ENCODE peak calls at places on chromosomes 5 and 9, in six cellular contexts. J is OCI-LY7, L is GM23338, A is body of pancreas, H is kidney, B is osteoblast. E is an unnamed sample.

GRCh38 chr5:173622639-173623038 is 6.2 kb upstream of the BOD1 start:
- DNase-seq in J (no peak), L (no peak), A (no peak), H (no peak), B (no peak), E (no peak)

GRCh38 chr9:101711330-101711941 is 27.0 kb downstream of the GRIN3A start:
- DNase-seq in J (peak), L (peak), A (no peak), H (no peak), B (no peak), E (no peak)

GRCh38 chr9:16180546-16180945 is 627.7 kb downstream of the CCDC171 start:
- DNase-seq in J (no peak), L (no peak), A (no peak), H (no peak), B (no peak), E (peak)

GRCh38 chr5:139636975-139637408 is 11.2 kb upstream of the CXXC5 start:
- DNase-seq in J (no peak), L (no peak), A (no peak), H (no peak), B (peak), E (peak)

GRCh38 chr9:107638922-107639321 is 149.4 kb upstream of the KLF4 start:
- DNase-seq in J (peak), L (no peak), A (peak), H (peak), B (peak), E (peak)

GRCh38 chr5:154829589-154830218 is 20.7 kb downstream of the FAXDC2 start:
- DNase-seq in J (no peak), L (no peak), A (no peak), H (no peak), B (no peak), E (no peak)

GRCh38 chr5:86579502-86579901 is 38.2 kb upstream of the COX7C start:
- DNase-seq in J (no peak), L (no peak), A (no peak), H (no peak), B (no peak), E (no peak)

GRCh38 chr5:80591352-80591751 is 21.3 kb upstream of the ANKRD34B start:
- DNase-seq in J (no peak), L (no peak), A (no peak), H (peak), B (peak), E (no peak)

GRCh38 chr9:133237271-133237731 is 28.3 kb upstream of the OBP2B start:
- DNase-seq in J (no peak), L (no peak), A (no peak), H (peak), B (peak), E (no peak)

GRCh38 chr9:102521097-102521755 is 473.9 kb upstream of the CYLC2 start:
- DNase-seq in J (no peak), L (no peak), A (no peak), H (no peak), B (no peak), E (no peak)

GRCh38 chr5:168749391-168750100 is 170.4 kb upstream of the PANK3 start:
- DNase-seq in J (no peak), L (no peak), A (no peak), H (no peak), B (peak), E (no peak)

GRCh38 chr5:128007939-128008338 is 75.6 kb upstream of the SLC12A2 start:
- DNase-seq in J (no peak), L (no peak), A (no peak), H (no peak), B (no peak), E (no peak)

GRCh38 chr5:59597690-59598546 is 295.6 kb downstream of the PDE4D start:
- DNase-seq in J (no peak), L (no peak), A (no peak), H (no peak), B (no peak), E (no peak)

GRCh38 chr9:78298046-78298511 is 1.2 kb downstream of the PSAT1 start:
- DNase-seq in J (no peak), L (peak), A (no peak), H (no peak), B (peak), E (no peak)

GRCh38 chr5:110413856-110414255 is 312.6 kb downstream of the TMEM232 start:
- DNase-seq in J (no peak), L (no peak), A (no peak), H (no peak), B (no peak), E (no peak)

GRCh38 chr5:85049020-85049419 is 664.3 kb upstream of the EDIL3 start:
- DNase-seq in J (no peak), L (peak), A (no peak), H (no peak), B (no peak), E (no peak)

GRCh38 chr5:132060501-132061161 is at the start of gene IL3:
- DNase-seq in J (no peak), L (no peak), A (no peak), H (peak), B (no peak), E (no peak)

GRCh38 chr9:107737987-107738743 is 248.6 kb upstream of the KLF4 start:
- DNase-seq in J (no peak), L (no peak), A (peak), H (peak), B (peak), E (peak)

GRCh38 chr5:138258704-138259285 is 15.6 kb downstream of the GFRA3 start:
- DNase-seq in J (no peak), L (no peak), A (no peak), H (no peak), B (peak), E (no peak)

GRCh38 chr9:124559871-124560270 is 52.7 kb upstream of the NR5A1 start:
- DNase-seq in J (no peak), L (no peak), A (no peak), H (no peak), B (no peak), E (peak)

GRCh38 chr9:81893929-81894328 is 34.3 kb upstream of the SPATA31D4 start:
- DNase-seq in J (no peak), L (no peak), A (no peak), H (no peak), B (peak), E (no peak)

GRCh38 chr9:86357091-86357866 is 3.1 kb upstream of the TUT7 start:
- DNase-seq in J (no peak), L (no peak), A (no peak), H (no peak), B (peak), E (no peak)

GRCh38 chr9:4298255-4299005 is 1.4 kb downstream of the GLIS3 start:
- DNase-seq in J (no peak), L (peak), A (peak), H (peak), B (peak), E (peak)

GRCh38 chr5:147791181-147791580 is 8.7 kb upstream of the JAKMIP2 start:
- DNase-seq in J (no peak), L (no peak), A (no peak), H (peak), B (no peak), E (no peak)

GRCh38 chr5:177524941-177525655 is 8.3 kb upstream of the DDX41 start:
- DNase-seq in J (no peak), L (no peak), A (no peak), H (peak), B (peak), E (no peak)

GRCh38 chr5:179130101-179130681 is 70.0 kb downstream of the ZNF354C start:
- DNase-seq in J (no peak), L (no peak), A (no peak), H (peak), B (peak), E (no peak)

GRCh38 chr9:85258823-85259370 is 482.9 kb downstream of the AGTPBP1 start:
- DNase-seq in J (peak), L (peak), A (peak), H (no peak), B (peak), E (peak)

GRCh38 chr5:218457-219289 is 553 bp downstream of the SDHA start:
- DNase-seq in J (peak), L (peak), A (peak), H (peak), B (no peak), E (no peak)

GRCh38 chr5:20276061-20276958 is 288.3 kb upstream of the CDH18 start:
- DNase-seq in J (no peak), L (peak), A (no peak), H (no peak), B (peak), E (peak)

GRCh38 chr5:37601163-37601562 is 222.0 kb downstream of the WDR70 start:
- DNase-seq in J (no peak), L (no peak), A (no peak), H (no peak), B (no peak), E (no peak)

GRCh38 chr5:96565843-96566242 is 96.3 kb upstream of the CAST start:
- DNase-seq in J (no peak), L (peak), A (no peak), H (no peak), B (peak), E (peak)

GRCh38 chr5:58127486-58128220 is 332.2 kb downstream of the PLK2 start:
- DNase-seq in J (no peak), L (no peak), A (peak), H (no peak), B (no peak), E (no peak)

GRCh38 chr5:81750308-81751008 is 439 bp downstream of the SSBP2 start:
- DNase-seq in J (peak), L (peak), A (peak), H (no peak), B (peak), E (no peak)

GRCh38 chr5:136769900-136770684 is 404.7 kb upstream of the TRPC7 start:
- DNase-seq in J (peak), L (peak), A (peak), H (peak), B (peak), E (peak)

GRCh38 chr5:123546657-123547056 is 34.7 kb downstream of the CSNK1G3 start:
- DNase-seq in J (no peak), L (no peak), A (no peak), H (no peak), B (no peak), E (no peak)

GRCh38 chr5:123549256-123549904 is 37.4 kb downstream of the CSNK1G3 start:
- DNase-seq in J (peak), L (no peak), A (no peak), H (no peak), B (no peak), E (no peak)

GRCh38 chr5:123543438-123543837 is 31.5 kb downstream of the CSNK1G3 start:
- DNase-seq in J (no peak), L (no peak), A (no peak), H (no peak), B (no peak), E (no peak)

GRCh38 chr5:123540534-123540933 is 28.6 kb downstream of the CSNK1G3 start:
- DNase-seq in J (no peak), L (no peak), A (no peak), H (no peak), B (no peak), E (no peak)

DNA sequence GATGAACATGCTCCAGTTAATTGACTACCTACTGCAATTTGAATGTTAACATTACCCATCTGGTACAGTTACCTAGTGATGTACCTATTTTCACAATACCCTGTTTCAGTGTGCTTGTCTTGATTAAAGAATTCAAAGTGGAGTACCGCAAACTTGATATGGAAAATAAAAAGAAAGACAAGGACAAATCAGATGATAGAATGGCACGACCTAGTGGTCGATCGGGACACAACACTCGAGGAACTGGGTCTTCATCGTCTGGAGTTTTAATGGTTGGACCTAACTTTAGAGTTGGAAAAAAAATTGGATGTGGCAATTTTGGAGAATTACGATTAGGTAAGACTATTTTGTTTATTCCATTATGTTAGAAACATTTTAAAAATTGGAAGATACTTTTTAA is 33.5 kb downstream of the CSNK1G3 start:
- DNase-seq in J (peak), L (peak), A (peak), H (no peak), B (no peak), E (peak)
- TF ChIP-seq CTCF in J (peak), L (peak), A (no peak), H (peak), B (peak), E (peak)

GRCh38 chr9:128995791-128996190 is 32.3 kb downstream of the SH3GLB2 start:
- DNase-seq in J (no peak), L (no peak), A (no peak), H (no peak), B (no peak), E (no peak)

GRCh38 chr9:128998462-128998861 is 29.7 kb downstream of the SH3GLB2 start:
- DNase-seq in J (no peak), L (no peak), A (no peak), H (peak), B (no peak), E (no peak)

GRCh38 chr9:128987800-128988199 is 40.3 kb downstream of the NUP188 start:
- DNase-seq in J (no peak), L (no peak), A (no peak), H (no peak), B (peak), E (peak)

DNA sequence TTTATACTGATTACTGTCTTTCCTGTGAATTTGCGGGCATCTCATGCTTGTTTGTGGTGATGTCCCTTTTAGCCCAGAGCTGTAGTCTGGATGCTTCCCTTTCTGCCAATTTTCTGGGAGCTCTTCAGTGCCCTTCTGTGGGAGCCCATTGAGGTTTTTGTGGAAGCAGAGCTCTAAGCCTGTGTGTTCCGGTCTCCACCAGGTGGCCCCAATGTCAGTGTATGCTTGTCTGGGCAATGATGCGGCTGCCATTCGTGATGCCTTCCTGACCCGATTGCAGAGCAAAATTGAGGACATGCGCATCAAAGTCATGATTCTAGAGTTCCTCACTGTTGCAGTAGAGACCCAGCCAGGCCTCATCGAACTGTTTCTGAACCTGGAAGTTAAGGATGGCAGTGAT is 35.1 kb downstream of the SH3GLB2 start:
- DNase-seq in J (peak), L (peak), A (no peak), H (peak), B (no peak), E (no peak)
- TF ChIP-seq CTCF in J (peak), L (peak), A (no peak), H (no peak), B (peak), E (peak)

DNA sequence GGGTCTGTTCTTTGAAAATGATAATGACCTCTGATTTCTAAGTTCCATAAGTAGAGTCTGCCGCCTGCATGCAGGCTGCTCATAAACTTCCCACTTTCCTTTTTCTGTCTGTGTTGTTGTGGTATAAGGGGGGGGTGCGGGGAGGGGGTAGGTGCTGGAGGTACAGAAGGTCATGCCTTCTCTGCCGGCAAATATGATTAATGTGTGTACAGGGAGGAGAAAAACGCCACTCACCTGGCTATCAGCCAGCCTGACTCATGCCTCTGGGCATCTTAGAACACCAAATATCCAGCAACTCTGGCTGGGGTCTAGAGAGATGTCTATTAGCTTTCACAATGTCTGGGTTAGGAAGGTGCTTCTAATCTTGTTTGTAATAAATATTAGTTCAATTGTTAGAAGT is 128.3 kb downstream of the EFNA5 start:
- DNase-seq in J (peak), L (no peak), A (peak), H (peak), B (peak), E (peak)
- TF ChIP-seq CTCF in J (no peak), L (no peak), A (no peak), H (no peak), B (no peak), E (no peak)

GRCh38 chr9:136052433-136052880 is 42.6 kb downstream of the NACC2 start:
- DNase-seq in J (no peak), L (peak), A (peak), H (peak), B (peak), E (peak)
- TF ChIP-seq CTCF in J (no peak), L (no peak), A (no peak), H (no peak), B (no peak), E (no peak)

GRCh38 chr5:149767278-149767550 is 37.1 kb downstream of the PPARGC1B start:
- DNase-seq in J (no peak), L (no peak), A (no peak), H (no peak), B (no peak), E (no peak)
- TF ChIP-seq CTCF in J (no peak), L (no peak), A (no peak), H (no peak), B (no peak), E (no peak)